ENCODE peak calls at places on chromosomes 3 and 15, in nine cellular contexts. One of them, this sample, is unnamed.

GRCh38 chr15:27353837-27354236 is 382.9 kb downstream of the GABRG3 start:
- DNase-seq in neural progenitor cell: no peak
- DNase-seq in fibroblast of lung: peak; percentile 9
- DNase-seq in mammary epithelial cell: no peak
- DNase-seq in endothelial cell of umbilical vein: no peak
- DNase-seq in K562: no peak
- DNase-seq in Karpas-422: no peak
- DNase-seq in hepatocyte: peak; percentile 58
- DNase-seq in DND-41: no peak
- DNase-seq in this sample: no peak

GRCh38 chr3:114071786-114072185 is 15.2 kb downstream of the QTRT2 start:
- DNase-seq in endothelial cell of umbilical vein: peak; percentile 51
- DNase-seq in mammary epithelial cell: no peak
- DNase-seq in fibroblast of lung: no peak
- DNase-seq in hepatocyte: no peak
- DNase-seq in K562: no peak
- DNase-seq in DND-41: no peak
- DNase-seq in neural progenitor cell: peak; percentile 11
- DNase-seq in Karpas-422: no peak
- DNase-seq in this sample: no peak

GRCh38 chr3:124260206-124260915 is 268.4 kb upstream of the ROPN1 start:
- DNase-seq in mammary epithelial cell: peak; percentile 72
- DNase-seq in hepatocyte: no peak
- DNase-seq in Karpas-422: no peak
- DNase-seq in fibroblast of lung: peak; percentile 95
- DNase-seq in K562: peak; percentile 6
- DNase-seq in neural progenitor cell: no peak
- DNase-seq in DND-41: no peak
- DNase-seq in endothelial cell of umbilical vein: no peak
- DNase-seq in this sample: no peak

GRCh38 chr3:150544726-150545125 is 1.6 kb downstream of the SERP1 start:
- DNase-seq in fibroblast of lung: peak; percentile 43
- DNase-seq in DND-41: no peak
- DNase-seq in hepatocyte: no peak
- DNase-seq in Karpas-422: no peak
- DNase-seq in mammary epithelial cell: peak; percentile 11
- DNase-seq in endothelial cell of umbilical vein: peak; percentile 33
- DNase-seq in K562: no peak
- DNase-seq in neural progenitor cell: no peak
- DNase-seq in this sample: no peak

GRCh38 chr3:49311283-49311682 is 28.6 kb downstream of the USP4 start:
- DNase-seq in endothelial cell of umbilical vein: no peak
- DNase-seq in Karpas-422: no peak
- DNase-seq in DND-41: no peak
- DNase-seq in mammary epithelial cell: no peak
- DNase-seq in K562: no peak
- DNase-seq in hepatocyte: no peak
- DNase-seq in fibroblast of lung: no peak
- DNase-seq in neural progenitor cell: no peak
- DNase-seq in this sample: no peak

GRCh38 chr3:53044371-53045106 is 1.3 kb downstream of the SFMBT1 start:
- DNase-seq in hepatocyte: peak; percentile 47
- DNase-seq in fibroblast of lung: peak; percentile 56
- DNase-seq in endothelial cell of umbilical vein: peak; percentile 47
- DNase-seq in DND-41: peak; percentile 59
- DNase-seq in Karpas-422: peak; percentile 53
- DNase-seq in neural progenitor cell: no peak
- DNase-seq in mammary epithelial cell: peak; percentile 42
- DNase-seq in K562: peak; percentile 22
- DNase-seq in this sample: peak; percentile 51

GRCh38 chr3:123984957-123985356 is 7.0 kb downstream of the ROPN1 start:
- DNase-seq in Karpas-422: no peak
- DNase-seq in endothelial cell of umbilical vein: no peak
- DNase-seq in mammary epithelial cell: no peak
- DNase-seq in neural progenitor cell: no peak
- DNase-seq in K562: no peak
- DNase-seq in hepatocyte: no peak
- DNase-seq in DND-41: no peak
- DNase-seq in fibroblast of lung: no peak
- DNase-seq in this sample: no peak

GRCh38 chr3:178263236-178263916 is 272.9 kb upstream of the KCNMB2 start:
- DNase-seq in K562: no peak
- DNase-seq in fibroblast of lung: no peak
- DNase-seq in DND-41: no peak
- DNase-seq in hepatocyte: no peak
- DNase-seq in mammary epithelial cell: no peak
- DNase-seq in endothelial cell of umbilical vein: peak; percentile 88
- DNase-seq in Karpas-422: no peak
- DNase-seq in neural progenitor cell: no peak
- DNase-seq in this sample: no peak

GRCh38 chr15:39704684-39705083 is 78.0 kb downstream of the FSIP1 start:
- DNase-seq in DND-41: no peak
- DNase-seq in hepatocyte: no peak
- DNase-seq in Karpas-422: no peak
- DNase-seq in K562: peak; percentile 70
- DNase-seq in endothelial cell of umbilical vein: no peak
- DNase-seq in neural progenitor cell: no peak
- DNase-seq in fibroblast of lung: no peak
- DNase-seq in mammary epithelial cell: no peak
- DNase-seq in this sample: no peak

GRCh38 chr3:139434764-139435291 is 41.5 kb downstream of the RBP2 start:
- DNase-seq in fibroblast of lung: peak; percentile 36
- DNase-seq in neural progenitor cell: no peak
- DNase-seq in endothelial cell of umbilical vein: no peak
- DNase-seq in hepatocyte: peak; percentile 56
- DNase-seq in Karpas-422: no peak
- DNase-seq in mammary epithelial cell: peak; percentile 92
- DNase-seq in K562: no peak
- DNase-seq in DND-41: no peak
- DNase-seq in this sample: no peak

GRCh38 chr15:52180196-52180835 is 10.9 kb downstream of the GNB5 start:
- DNase-seq in DND-41: no peak
- DNase-seq in hepatocyte: no peak
- DNase-seq in Karpas-422: peak; percentile 57
- DNase-seq in neural progenitor cell: peak; percentile 27
- DNase-seq in mammary epithelial cell: no peak
- DNase-seq in endothelial cell of umbilical vein: no peak
- DNase-seq in K562: no peak
- DNase-seq in fibroblast of lung: no peak
- DNase-seq in this sample: peak; percentile 71

GRCh38 chr3:183553263-183554026 is 2.1 kb downstream of the KLHL6 start:
- DNase-seq in DND-41: no peak
- DNase-seq in hepatocyte: no peak
- DNase-seq in neural progenitor cell: no peak
- DNase-seq in K562: no peak
- DNase-seq in fibroblast of lung: no peak
- DNase-seq in Karpas-422: peak; percentile 65
- DNase-seq in endothelial cell of umbilical vein: peak; percentile 41
- DNase-seq in mammary epithelial cell: no peak
- DNase-seq in this sample: peak; percentile 61

GRCh38 chr15:70430029-70430428 is 332.3 kb upstream of the TLE3 start:
- DNase-seq in fibroblast of lung: peak; percentile 74
- DNase-seq in DND-41: no peak
- DNase-seq in endothelial cell of umbilical vein: no peak
- DNase-seq in K562: no peak
- DNase-seq in Karpas-422: no peak
- DNase-seq in hepatocyte: peak; percentile 60
- DNase-seq in mammary epithelial cell: peak; percentile 85
- DNase-seq in neural progenitor cell: no peak
- DNase-seq in this sample: no peak

GRCh38 chr3:163879172-163879571 is 1199.1 kb downstream of the SI start:
- DNase-seq in Karpas-422: no peak
- DNase-seq in fibroblast of lung: no peak
- DNase-seq in DND-41: peak; percentile 15
- DNase-seq in hepatocyte: no peak
- DNase-seq in mammary epithelial cell: no peak
- DNase-seq in neural progenitor cell: no peak
- DNase-seq in K562: no peak
- DNase-seq in endothelial cell of umbilical vein: no peak
- DNase-seq in this sample: no peak

GRCh38 chr3:51796859-51797258 is 17.8 kb upstream of the IQCF6 start:
- DNase-seq in mammary epithelial cell: peak; percentile 30
- DNase-seq in Karpas-422: no peak
- DNase-seq in K562: no peak
- DNase-seq in DND-41: no peak
- DNase-seq in endothelial cell of umbilical vein: no peak
- DNase-seq in hepatocyte: no peak
- DNase-seq in neural progenitor cell: no peak
- DNase-seq in fibroblast of lung: no peak
- DNase-seq in this sample: no peak

GRCh38 chr3:59432676-59433075 is 382.9 kb upstream of the CFAP20DC start:
- DNase-seq in DND-41: no peak
- DNase-seq in hepatocyte: no peak
- DNase-seq in mammary epithelial cell: peak; percentile 63
- DNase-seq in neural progenitor cell: no peak
- DNase-seq in K562: no peak
- DNase-seq in endothelial cell of umbilical vein: no peak
- DNase-seq in fibroblast of lung: no peak
- DNase-seq in Karpas-422: no peak
- DNase-seq in this sample: no peak

GRCh38 chr3:117618462-117618861 is 908.9 kb downstream of the TUSC7 start:
- DNase-seq in Karpas-422: no peak
- DNase-seq in mammary epithelial cell: no peak
- DNase-seq in K562: no peak
- DNase-seq in hepatocyte: no peak
- DNase-seq in neural progenitor cell: no peak
- DNase-seq in endothelial cell of umbilical vein: no peak
- DNase-seq in DND-41: no peak
- DNase-seq in fibroblast of lung: no peak
- DNase-seq in this sample: no peak

DNA sequence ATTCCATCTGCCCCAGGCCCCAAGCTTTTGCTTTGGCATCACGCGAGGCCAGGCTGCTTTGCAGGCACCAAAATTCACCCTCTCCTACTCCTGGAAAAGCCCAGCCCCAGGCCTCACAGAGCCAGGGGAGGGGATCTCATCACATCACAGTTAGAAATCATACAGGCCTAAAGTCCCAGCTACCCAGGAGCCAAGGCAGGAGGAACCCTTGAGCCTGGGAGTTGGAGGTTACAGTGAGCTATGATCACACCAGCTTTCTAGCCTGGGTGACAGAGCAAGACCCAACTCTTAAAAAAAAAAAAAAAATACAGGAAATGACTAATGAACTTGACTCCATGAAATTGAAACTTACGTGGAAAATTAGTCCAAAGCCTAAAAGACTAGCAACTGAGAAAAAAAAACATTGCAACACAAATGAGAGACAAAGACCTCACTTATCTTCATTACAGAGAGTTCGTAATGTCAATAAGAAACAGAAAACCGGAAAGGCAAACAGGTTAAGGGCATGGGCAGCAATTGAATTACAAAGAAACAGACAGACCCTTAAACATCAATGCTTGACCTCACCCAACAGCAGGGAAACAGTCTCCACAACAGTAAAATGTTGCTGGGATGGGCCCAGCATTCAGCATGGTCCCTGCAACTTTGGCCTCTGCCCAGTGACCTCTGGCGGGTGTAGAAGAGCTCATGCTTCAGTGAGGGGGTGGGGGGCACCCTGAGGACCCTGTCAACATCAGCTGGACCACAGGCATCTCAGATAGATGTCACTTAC is 151.5 kb downstream of the LRRK1 start:
- DNase-seq in neural progenitor cell: no peak
- DNase-seq in endothelial cell of umbilical vein: peak; percentile 87
- DNase-seq in DND-41: peak; percentile 17
- DNase-seq in mammary epithelial cell: peak; percentile 90
- DNase-seq in Karpas-422: no peak
- DNase-seq in hepatocyte: no peak
- DNase-seq in K562: no peak
- DNase-seq in fibroblast of lung: peak; percentile 85
- DNase-seq in this sample: no peak
- H2AFZ ChIP-seq in neural progenitor cell: no peak overlapping the region
- H2AFZ ChIP-seq in endothelial cell of umbilical vein: peak overlapping the region; percentile 14
- H2AFZ ChIP-seq in DND-41: peak overlapping the region; percentile 55
- H2AFZ ChIP-seq in mammary epithelial cell: peak overlapping the region; percentile 73
- H2AFZ ChIP-seq in Karpas-422: no peak overlapping the region
- H2AFZ ChIP-seq in hepatocyte: no peak overlapping the region
- H2AFZ ChIP-seq in K562: no peak overlapping the region
- H2AFZ ChIP-seq in fibroblast of lung: peak overlapping the region; percentile 73
- H2AFZ ChIP-seq in this sample: no peak overlapping the region

GRCh38 chr15:89654847-89655805 is at the start of gene KIF7:
- DNase-seq in Karpas-422: no peak
- DNase-seq in neural progenitor cell: peak; percentile 91
- DNase-seq in fibroblast of lung: peak; percentile 57
- DNase-seq in mammary epithelial cell: peak; percentile 19
- DNase-seq in hepatocyte: peak; percentile 83
- DNase-seq in DND-41: peak; percentile 59
- DNase-seq in K562: peak; percentile 73
- DNase-seq in endothelial cell of umbilical vein: peak; percentile 63
- DNase-seq in this sample: no peak
- H3K4me3 ChIP-seq in Karpas-422: no peak within 1 kb of the TSS
- H3K4me3 ChIP-seq in neural progenitor cell: peak within 1 kb of the TSS; percentile 99
- H3K4me3 ChIP-seq in fibroblast of lung: peak within 1 kb of the TSS; percentile 76
- H3K4me3 ChIP-seq in mammary epithelial cell: peak within 1 kb of the TSS; percentile 60
- H3K4me3 ChIP-seq in hepatocyte: peak within 1 kb of the TSS; percentile 89
- H3K4me3 ChIP-seq in DND-41: peak within 1 kb of the TSS; percentile 31
- H3K4me3 ChIP-seq in K562: peak within 1 kb of the TSS; percentile 45
- H3K4me3 ChIP-seq in endothelial cell of umbilical vein: peak within 1 kb of the TSS; percentile 58
- H3K4me3 ChIP-seq in this sample: no peak within 1 kb of the TSS

DNA sequence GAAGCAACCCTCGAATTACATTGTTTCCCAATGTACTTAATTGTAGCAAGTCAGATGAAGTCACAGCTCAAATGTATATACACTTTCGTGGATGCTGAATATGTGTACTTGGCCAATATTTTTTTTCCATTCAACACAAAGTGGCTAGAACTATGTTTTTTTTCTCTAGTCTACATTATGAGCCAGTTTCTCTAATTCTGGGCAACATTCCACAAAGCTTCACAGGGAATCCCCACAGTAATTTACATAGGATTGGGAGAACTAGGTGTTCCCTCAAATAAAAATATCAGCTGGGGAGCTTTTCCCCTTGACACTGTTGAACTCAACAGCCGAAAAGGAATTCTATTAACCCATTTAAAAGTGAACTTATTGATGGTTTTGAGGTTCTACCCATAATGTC is 493.1 kb downstream of the MECOM start:
- DNase-seq in DND-41: no peak
- DNase-seq in mammary epithelial cell: no peak
- DNase-seq in K562: no peak
- DNase-seq in Karpas-422: no peak
- DNase-seq in fibroblast of lung: peak; percentile 4
- DNase-seq in endothelial cell of umbilical vein: no peak
- DNase-seq in neural progenitor cell: no peak
- DNase-seq in hepatocyte: no peak
- DNase-seq in this sample: no peak
- H3K4me1 ChIP-seq in DND-41: no peaks in the 10 kb centered on the region
- H3K4me1 ChIP-seq in mammary epithelial cell: peaks cover 19% of the 10 kb centered on the region
- H3K4me1 ChIP-seq in K562: no peaks in the 10 kb centered on the region
- H3K4me1 ChIP-seq in Karpas-422: no peaks in the 10 kb centered on the region
- H3K4me1 ChIP-seq in fibroblast of lung: no peaks in the 10 kb centered on the region
- H3K4me1 ChIP-seq in endothelial cell of umbilical vein: peaks cover 10% of the 10 kb centered on the region
- H3K4me1 ChIP-seq in neural progenitor cell: peaks cover 23% of the 10 kb centered on the region
- H3K4me1 ChIP-seq in hepatocyte: no peaks in the 10 kb centered on the region
- H3K4me1 ChIP-seq in this sample: no peaks in the 10 kb centered on the region

DNA sequence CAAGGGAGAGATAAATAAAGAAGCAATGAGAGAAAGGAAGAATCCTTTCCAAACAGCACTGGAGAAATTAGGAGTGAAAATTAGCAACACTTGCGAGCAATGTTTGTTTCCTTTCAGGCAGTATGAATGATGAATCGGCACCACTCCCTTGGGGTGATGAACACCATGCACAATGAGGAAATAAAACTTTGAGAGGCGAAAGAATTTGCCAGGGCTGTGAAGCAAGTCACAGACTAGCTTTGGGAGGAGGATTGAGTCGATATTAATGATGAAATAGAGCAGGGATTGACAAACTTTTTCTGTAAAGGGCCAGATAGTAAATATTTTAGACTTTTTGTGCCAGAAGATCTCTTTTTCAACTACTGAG is 237.7 kb downstream of the AGBL1 start:
- DNase-seq in fibroblast of lung: no peak
- DNase-seq in mammary epithelial cell: peak; percentile 58
- DNase-seq in K562: no peak
- DNase-seq in neural progenitor cell: no peak
- DNase-seq in hepatocyte: no peak
- DNase-seq in DND-41: no peak
- DNase-seq in Karpas-422: no peak
- DNase-seq in endothelial cell of umbilical vein: no peak
- DNase-seq in this sample: no peak
- H2AFZ ChIP-seq in fibroblast of lung: no peak overlapping the region
- H2AFZ ChIP-seq in mammary epithelial cell: peak overlapping the region; percentile 46
- H2AFZ ChIP-seq in K562: no peak overlapping the region
- H2AFZ ChIP-seq in neural progenitor cell: peak overlapping the region; percentile 37
- H2AFZ ChIP-seq in hepatocyte: no peak overlapping the region
- H2AFZ ChIP-seq in DND-41: no peak overlapping the region
- H2AFZ ChIP-seq in Karpas-422: no peak overlapping the region
- H2AFZ ChIP-seq in endothelial cell of umbilical vein: no peak overlapping the region
- H2AFZ ChIP-seq in this sample: no peak overlapping the region